ENCODE peak calls at places on chromosomes 2 and 18, in nine cellular contexts. N is neural progenitor cell, W is GM23248, M is IMR-90, J is SK-N-SH, B is kidney, Q is H9, T is endothelial cell of umbilical vein, Y is fibroblast of lung. R is an unnamed sample.
A peak's percentile ranks its signal among the peaks of the same experiment; 100 is the strongest.

GRCh38 chr18:907880-908512 is 3.3 kb downstream of the ADCYAP1 start:
- DNase-seq in N (peak; percentile 49), W (no peak), M (no peak), J (peak; percentile 30), B (no peak), Q (peak; percentile 34), T (no peak), Y (no peak), R (no peak)

GRCh38 chr2:168346725-168347477 is 99.5 kb upstream of the STK39 start:
- DNase-seq in N (peak; percentile 86), W (peak; percentile 85), M (peak; percentile 63), J (peak; percentile 69), B (peak; percentile 73), Q (peak; percentile 69), T (peak; percentile 74), Y (peak; percentile 50), R (peak; percentile 81)

GRCh38 chr2:26251893-26252292 is 7.2 kb downstream of the HADHB start:
- DNase-seq in N (no peak), W (peak; percentile 33), M (peak; percentile 31), J (no peak), B (no peak), Q (no peak), T (no peak), Y (peak; percentile 26), R (no peak)

GRCh38 chr2:152097291-152098032 is 1.4 kb downstream of the CACNB4 start:
- DNase-seq in N (peak; percentile 27), W (peak; percentile 57), M (peak; percentile 19), J (peak; percentile 46), B (no peak), Q (no peak), T (peak; percentile 30), Y (no peak), R (no peak)

GRCh38 chr2:73175663-73176204 is 26.6 kb upstream of the NOTO start:
- DNase-seq in N (peak; percentile 90), W (peak; percentile 87), M (peak; percentile 62), J (peak; percentile 79), B (peak; percentile 94), Q (peak; percentile 65), T (peak; percentile 58), Y (peak; percentile 72), R (peak; percentile 80)

GRCh38 chr2:107801498-107801897 is 25.2 kb upstream of the RGPD4 start:
- DNase-seq in N (no peak), W (no peak), M (no peak), J (no peak), B (no peak), Q (no peak), T (no peak), Y (no peak), R (no peak)

GRCh38 chr2:36912692-36913091 is 53.6 kb downstream of the STRN start:
- DNase-seq in N (no peak), W (peak; percentile 51), M (peak; percentile 83), J (no peak), B (no peak), Q (no peak), T (no peak), Y (peak; percentile 67), R (no peak)

GRCh38 chr18:7479756-7480155 is 87.4 kb upstream of the PTPRM start:
- DNase-seq in N (no peak), W (no peak), M (no peak), J (no peak), B (no peak), Q (no peak), T (no peak), Y (no peak), R (no peak)

GRCh38 chr2:60551241-60552095 is 2.0 kb downstream of the BCL11A start:
- DNase-seq in N (peak; percentile 57), W (peak; percentile 79), M (no peak), J (peak; percentile 62), B (peak; percentile 77), Q (peak; percentile 63), T (no peak), Y (peak; percentile 52), R (peak; percentile 64)

GRCh38 chr2:60550984-60551240 is 2.5 kb downstream of the BCL11A start:
- DNase-seq in N (no peak), W (no peak), M (no peak), J (no peak), B (no peak), Q (no peak), T (no peak), Y (no peak), R (no peak)

GRCh38 chr2:60553496-60553991 is at the start of gene BCL11A:
- DNase-seq in N (peak; percentile 80), W (peak; percentile 84), M (peak; percentile 78), J (peak; percentile 83), B (peak; percentile 79), Q (peak; percentile 93), T (peak; percentile 74), Y (peak; percentile 93), R (peak; percentile 83)

GRCh38 chr2:60552851-60553495 is 481 bp downstream of the BCL11A start:
- DNase-seq in N (no peak), W (peak; percentile 42), M (no peak), J (no peak), B (no peak), Q (no peak), T (no peak), Y (peak; percentile 2), R (no peak)

DNA sequence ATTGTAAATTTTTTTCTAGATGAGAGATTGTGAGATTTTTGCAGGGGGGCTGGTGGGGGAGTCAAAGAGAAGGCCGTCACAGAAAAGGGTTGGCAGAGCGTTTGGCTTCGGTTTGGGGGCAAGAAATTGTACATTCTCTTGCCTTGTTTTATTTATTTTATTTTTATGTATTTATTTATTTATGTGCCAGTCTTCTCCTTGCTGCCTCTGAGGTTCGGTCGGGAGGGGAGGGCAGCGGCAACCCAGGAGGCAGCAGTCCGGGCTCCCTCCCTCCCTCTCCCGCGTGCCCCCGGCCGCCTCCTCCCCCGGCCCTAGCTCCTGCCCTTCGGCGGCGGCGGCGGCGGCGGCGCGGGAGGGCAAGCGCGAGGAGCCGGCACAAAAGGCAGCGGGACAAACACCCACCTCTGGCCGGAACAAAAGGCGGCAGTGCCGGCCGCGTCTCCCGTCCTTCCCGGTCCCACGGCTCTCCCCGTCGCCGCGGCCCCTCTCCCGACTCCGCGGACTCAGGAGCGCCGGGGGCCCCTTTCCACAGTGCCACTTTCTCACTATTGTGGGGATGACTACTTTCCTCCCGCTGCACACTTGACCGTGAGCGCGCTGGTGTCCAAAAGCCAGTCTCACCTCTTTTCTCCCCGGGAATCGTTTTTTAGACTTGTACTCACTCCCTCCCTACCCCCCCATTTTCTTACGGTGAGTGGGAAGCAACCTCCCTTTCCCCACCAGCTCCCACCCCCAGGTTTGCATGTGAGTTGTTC is 1.2 kb downstream of the BCL11A start:
- DNase-seq in N (peak; percentile 78), W (peak; percentile 62), M (no peak), J (peak; percentile 54), B (no peak), Q (peak; percentile 36), T (peak; percentile 8), Y (peak; percentile 27), R (no peak)
- H3K9ac ChIP-seq in N (no peak overlapping the region), W (peak overlapping the region; percentile 79), M (no peak overlapping the region), J (peak overlapping the region; percentile 86), B (no peak overlapping the region), Q (peak overlapping the region; percentile 69), T (no peak overlapping the region), Y (no peak overlapping the region), R (peak overlapping the region; percentile 67)

GRCh38 chr2:101900375-101900774 is 91.4 kb upstream of the IL1R2 start:
- DNase-seq in N (no peak), W (no peak), M (no peak), J (no peak), B (no peak), Q (no peak), T (peak; percentile 29), Y (no peak), R (no peak)

GRCh38 chr2:101899257-101899656 is 92.5 kb upstream of the IL1R2 start:
- DNase-seq in N (no peak), W (no peak), M (no peak), J (no peak), B (no peak), Q (no peak), T (no peak), Y (no peak), R (no peak)

GRCh38 chr2:101899871-101900270 is 91.9 kb upstream of the IL1R2 start:
- DNase-seq in N (no peak), W (no peak), M (no peak), J (no peak), B (no peak), Q (no peak), T (no peak), Y (peak; percentile 37), R (no peak)

GRCh38 chr2:101902169-101902568 is 89.6 kb upstream of the IL1R2 start:
- DNase-seq in N (no peak), W (no peak), M (no peak), J (no peak), B (no peak), Q (no peak), T (no peak), Y (no peak), R (no peak)

GRCh38 chr2:101901241-101901640 is 90.5 kb upstream of the IL1R2 start:
- DNase-seq in N (no peak), W (no peak), M (no peak), J (no peak), B (no peak), Q (no peak), T (no peak), Y (no peak), R (no peak)
- H3K9ac ChIP-seq in N (no peak overlapping the region), W (no peak overlapping the region), M (no peak overlapping the region), J (no peak overlapping the region), B (no peak overlapping the region), Q (no peak overlapping the region), T (no peak overlapping the region), Y (no peak overlapping the region), R (no peak overlapping the region)

DNA sequence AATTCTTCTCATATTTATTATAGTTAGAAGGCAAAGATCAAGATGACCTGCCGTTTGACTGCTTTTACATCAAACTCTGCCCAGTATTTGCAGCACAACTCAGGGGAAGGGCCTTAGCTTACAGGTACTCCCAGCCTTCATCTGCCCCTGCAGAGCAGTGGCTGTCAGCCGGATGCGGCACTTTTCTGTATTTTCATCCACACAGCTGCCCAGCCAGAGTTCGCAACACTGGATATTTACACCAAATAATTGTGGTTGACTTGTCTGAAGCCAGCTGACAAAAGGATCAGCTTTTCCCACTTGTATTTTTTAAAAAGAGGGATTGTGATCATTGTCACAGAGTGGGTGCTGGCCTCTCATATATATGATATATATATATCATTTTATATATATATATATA is 94.7 kb downstream of the FARSB start:
- DNase-seq in N (no peak), W (no peak), M (no peak), J (no peak), B (no peak), Q (no peak), T (no peak), Y (no peak), R (no peak)
- H3K9ac ChIP-seq in N (no peak overlapping the region), W (no peak overlapping the region), M (no peak overlapping the region), J (no peak overlapping the region), B (no peak overlapping the region), Q (no peak overlapping the region), T (no peak overlapping the region), Y (no peak overlapping the region), R (no peak overlapping the region)

GRCh38 chr18:79486356-79487197 is 90.8 kb downstream of the NFATC1 start:
- DNase-seq in N (no peak), W (no peak), M (no peak), J (no peak), B (peak; percentile 68), Q (no peak), T (no peak), Y (no peak), R (no peak)

GRCh38 chr18:79481041-79481790 is 85.5 kb downstream of the NFATC1 start:
- DNase-seq in N (no peak), W (no peak), M (no peak), J (no peak), B (peak; percentile 43), Q (no peak), T (no peak), Y (no peak), R (no peak)

GRCh38 chr18:79485788-79486355 is 90.1 kb downstream of the NFATC1 start:
- DNase-seq in N (no peak), W (peak; percentile 95), M (peak; percentile 92), J (no peak), B (peak; percentile 42), Q (no peak), T (peak; percentile 81), Y (peak; percentile 94), R (no peak)

GRCh38 chr18:79484661-79485621 is 89.2 kb downstream of the NFATC1 start:
- DNase-seq in N (peak; percentile 77), W (peak; percentile 99), M (peak; percentile 98), J (no peak), B (peak; percentile 85), Q (no peak), T (peak; percentile 94), Y (peak; percentile 99), R (no peak)

DNA sequence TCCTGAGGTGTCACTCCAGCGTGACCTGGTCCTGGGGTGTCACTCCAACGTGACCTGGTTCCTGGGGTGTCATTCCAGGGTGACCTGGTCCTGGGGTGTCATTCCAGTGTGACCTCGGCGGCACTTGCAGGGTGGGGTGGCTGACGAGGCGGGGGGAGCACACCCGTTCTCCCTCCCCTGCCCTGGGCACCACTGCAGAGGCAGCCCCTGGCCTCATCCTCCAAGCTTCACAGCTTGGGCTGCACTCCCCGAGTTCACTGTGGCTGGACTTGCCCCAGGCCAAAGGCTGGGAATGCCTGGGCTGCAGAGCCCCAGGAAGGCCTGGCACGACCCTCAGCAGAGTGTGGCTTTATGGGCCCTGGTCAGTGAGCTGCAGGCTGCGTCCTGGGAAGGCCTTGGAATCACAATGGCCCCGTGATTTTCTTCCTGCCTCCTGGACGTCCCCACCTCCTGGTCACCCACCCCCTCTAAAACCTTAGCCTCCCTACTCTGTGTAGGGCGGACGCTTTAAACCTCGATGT is 88.3 kb downstream of the NFATC1 start:
- DNase-seq in N (no peak), W (no peak), M (no peak), J (no peak), B (no peak), Q (no peak), T (no peak), Y (no peak), R (no peak)
- H3K9ac ChIP-seq in N (no peak overlapping the region), W (peak overlapping the region; percentile 89), M (no peak overlapping the region), J (no peak overlapping the region), B (no peak overlapping the region), Q (no peak overlapping the region), T (no peak overlapping the region), Y (no peak overlapping the region), R (no peak overlapping the region)

R was measured in colonic mucosa.